ENCODE peak calls at places on chromosomes 1 and 21, in ten cellular contexts. Y is body of pancreas; M is psoas muscle; D is RWPE1; U is effector memory CD4-positive, alpha-beta T cell; V is OCI-LY7; E is GM23248; R is pancreas; Z is cardiac muscle cell; N is astrocyte. T is an unnamed sample.

GRCh38 chr1:51679435-51679834 is 62.5 kb downstream of the OSBPL9 start:
- DNase-seq in U (no peak), V (no peak), R (no peak), E (peak; percentile 73), Z (no peak), Y (no peak), D (peak; percentile 50), M (no peak), N (peak; percentile 64), T (no peak)

GRCh38 chr1:185561629-185562028 is 172.6 kb upstream of the HMCN1 start:
- DNase-seq in N (peak; percentile 92), Y (no peak), V (no peak), E (no peak), D (no peak), Z (no peak), U (no peak), M (no peak), R (no peak), T (no peak)

GRCh38 chr1:53578358-53578757 is 119.2 kb downstream of the DMRTB1 start:
- DNase-seq in Y (no peak), E (no peak), U (no peak), R (no peak), M (no peak), D (no peak), V (no peak), N (no peak), Z (no peak), T (no peak)

GRCh38 chr1:70475023-70475422 is 64.0 kb downstream of the CTH start:
- DNase-seq in M (no peak), Y (no peak), R (no peak), N (no peak), V (no peak), D (no peak), Z (no peak), U (no peak), E (peak; percentile 54), T (no peak)

GRCh38 chr1:189211742-189212141 is 1265.9 kb downstream of the BRINP3 start:
- DNase-seq in Y (no peak), M (no peak), R (no peak), D (peak; percentile 9), N (peak; percentile 57), V (no peak), Z (no peak), E (peak; percentile 1), U (no peak), T (no peak)

GRCh38 chr1:221100196-221100950 is 221.1 kb downstream of the HLX start:
- DNase-seq in E (peak; percentile 91), N (peak; percentile 90), Y (no peak), Z (no peak), U (no peak), V (no peak), M (no peak), D (no peak), R (no peak), T (no peak)

GRCh38 chr1:5744911-5745431 is 247.3 kb downstream of the NPHP4 start:
- DNase-seq in V (no peak), E (peak; percentile 8), Y (no peak), M (no peak), R (no peak), D (no peak), N (no peak), U (no peak), Z (no peak), T (no peak)

GRCh38 chr1:19309123-19309813 is 2.7 kb downstream of the AKR7A2 start:
- DNase-seq in Y (no peak), R (no peak), V (no peak), M (no peak), U (no peak), N (peak; percentile 54), Z (no peak), D (no peak), E (peak; percentile 94), T (no peak)

GRCh38 chr1:227886993-227887696 is 60.6 kb downstream of the WNT9A start:
- DNase-seq in E (peak; percentile 62), U (no peak), V (no peak), M (no peak), R (peak; percentile 43), Z (no peak), Y (peak; percentile 32), N (peak; percentile 37), D (no peak), T (peak; percentile 10)

GRCh38 chr21:28308516-28308915 is 684.2 kb downstream of the LTN1 start:
- DNase-seq in D (no peak), V (no peak), Y (no peak), N (peak; percentile 38), E (peak; percentile 62), Z (no peak), M (no peak), R (no peak), U (no peak), T (no peak)

GRCh38 chr21:46425061-46425460 is 33.6 kb upstream of the DIP2A start:
- DNase-seq in U (no peak), V (no peak), Z (no peak), D (no peak), R (no peak), E (no peak), M (no peak), Y (no peak), N (no peak), T (no peak)

GRCh38 chr1:204574016-204574855 is 58.0 kb downstream of the MDM4 start:
- DNase-seq in N (no peak), M (no peak), U (no peak), V (no peak), D (no peak), Z (no peak), E (no peak), Y (no peak), R (no peak), T (no peak)
- H3K27ac ChIP-seq in N (no peak overlapping the region), M (no peak overlapping the region), U (no peak overlapping the region), V (no peak overlapping the region), D (no peak overlapping the region), Z (no peak overlapping the region), E (no peak overlapping the region), Y (no peak overlapping the region), R (no peak overlapping the region), T (no peak overlapping the region)

GRCh38 chr1:38941527-38942019 is at the start of gene RHBDL2:
- DNase-seq in N (peak; percentile 44), D (peak; percentile 80), Y (peak; percentile 50), Z (no peak), R (peak; percentile 59), E (peak; percentile 89), U (no peak), V (no peak), M (peak; percentile 56), T (peak; percentile 82)

GRCh38 chr1:38942664-38943428 is 1.2 kb upstream of the RHBDL2 start:
- DNase-seq in N (no peak), R (no peak), M (no peak), D (no peak), E (no peak), U (no peak), Z (no peak), Y (no peak), V (no peak), T (no peak)

GRCh38 chr1:38938722-38939260 is 2.8 kb downstream of the RHBDL2 start:
- DNase-seq in R (no peak), D (no peak), M (no peak), E (no peak), Y (no peak), U (no peak), N (no peak), V (no peak), Z (no peak), T (no peak)

GRCh38 chr1:38940339-38941047 is 1.1 kb downstream of the RHBDL2 start:
- DNase-seq in Y (no peak), Z (no peak), D (no peak), V (no peak), N (no peak), R (no peak), M (no peak), U (no peak), E (no peak), T (no peak)

GRCh38 chr1:38941093-38941492 is 537 bp downstream of the RHBDL2 start:
- DNase-seq in N (no peak), Y (no peak), R (no peak), E (no peak), U (no peak), D (no peak), V (no peak), M (no peak), Z (no peak), T (no peak)
- H3K27ac ChIP-seq in N (no peak overlapping the region), Y (no peak overlapping the region), R (peak overlapping the region; percentile 27), E (no peak overlapping the region), U (no peak overlapping the region), D (peak overlapping the region; percentile 51), V (no peak overlapping the region), M (no peak overlapping the region), Z (no peak overlapping the region), T (peak overlapping the region; percentile 4)

DNA sequence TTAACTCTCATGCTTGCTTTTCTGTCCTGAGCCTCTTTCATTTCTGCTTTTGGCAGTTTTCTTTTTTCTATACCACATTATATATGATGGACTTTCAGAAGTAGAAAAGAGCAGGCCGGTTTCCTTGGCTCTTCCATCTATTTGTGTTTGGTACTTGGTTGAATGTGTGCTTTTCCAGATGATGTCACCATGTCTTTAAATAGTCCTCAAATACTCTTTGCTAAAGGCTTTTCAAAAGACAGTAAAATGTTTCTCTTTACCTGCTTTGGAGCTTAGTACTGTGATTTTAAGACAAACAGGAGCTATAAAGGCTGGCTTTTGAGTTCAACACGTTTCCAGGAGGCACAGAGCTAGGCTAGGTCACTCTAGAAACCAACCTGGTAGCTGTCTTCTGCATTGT is 186.7 kb downstream of the AK5 start:
- DNase-seq in Y (no peak), D (no peak), U (no peak), E (peak; percentile 20), R (no peak), Z (no peak), N (no peak), M (no peak), V (no peak), T (no peak)
- H3K27ac ChIP-seq in Y (no peak overlapping the region), D (no peak overlapping the region), U (no peak overlapping the region), E (no peak overlapping the region), R (no peak overlapping the region), Z (no peak overlapping the region), N (no peak overlapping the region), M (no peak overlapping the region), V (no peak overlapping the region), T (peak overlapping the region; percentile 13)

GRCh38 chr1:112702067-112702395 is 4.9 kb downstream of the RHOC start:
- DNase-seq in D (no peak), M (no peak), U (no peak), Z (no peak), V (no peak), E (no peak), Y (no peak), N (no peak), R (no peak), T (no peak)

GRCh38 chr1:112701227-112702066 is 5.5 kb downstream of the RHOC start:
- DNase-seq in D (no peak), R (no peak), E (no peak), M (no peak), Z (no peak), Y (no peak), U (no peak), V (no peak), N (no peak), T (no peak)

GRCh38 chr1:112699425-112700144 is 7.3 kb downstream of the RHOC start:
- DNase-seq in Y (no peak), Z (no peak), N (no peak), V (no peak), E (no peak), D (no peak), U (no peak), M (no peak), R (no peak), T (no peak)

GRCh38 chr1:112698366-112699310 is 8.3 kb downstream of the RHOC start:
- DNase-seq in R (peak; percentile 82), U (no peak), M (no peak), E (no peak), D (no peak), Z (peak; percentile 60), N (no peak), V (no peak), Y (peak; percentile 66), T (peak; percentile 80)

GRCh38 chr1:112700290-112701226 is 6.4 kb downstream of the RHOC start:
- DNase-seq in U (peak; percentile 47), V (peak; percentile 84), E (peak; percentile 92), Y (peak; percentile 91), N (peak; percentile 90), R (peak; percentile 97), Z (peak; percentile 97), D (peak; percentile 84), M (peak; percentile 95), T (peak; percentile 94)
- H3K27ac ChIP-seq in U (peak overlapping the region; percentile 47), V (peak overlapping the region; percentile 54), E (peak overlapping the region; percentile 80), Y (peak overlapping the region; percentile 77), N (peak overlapping the region; percentile 86), R (peak overlapping the region; percentile 74), Z (peak overlapping the region; percentile 91), D (peak overlapping the region; percentile 96), M (peak overlapping the region; percentile 82), T (peak overlapping the region; percentile 98)

T was measured in prostate gland.